ENCODE peak calls at places on chromosomes 1 and 21, in four cellular contexts. A, F, X and Y are unnamed samples.

GRCh38 chr1:2968471-2968881 is 52.8 kb upstream of the ACTRT2 start:
- DNase-seq in X (no peak), A (no peak), F (no peak), Y (no peak)

GRCh38 chr1:111332190-111332589 is 41.5 kb downstream of the CHIA start:
- DNase-seq in A (no peak), X (peak), F (no peak), Y (no peak)

GRCh38 chr1:64041366-64042131 is 161.9 kb upstream of the UBE2U start:
- DNase-seq in F (no peak), X (no peak), A (no peak), Y (no peak)

GRCh38 chr1:31696246-31696645 is 7.6 kb downstream of the COL16A1 start:
- DNase-seq in F (no peak), X (no peak), A (no peak), Y (no peak)

GRCh38 chr1:205013683-205014367 is 29.2 kb upstream of the CNTN2 start:
- DNase-seq in F (peak), A (peak), X (no peak), Y (peak)

GRCh38 chr21:39633770-39634181 is 21.0 kb downstream of the B3GALT5 start:
- DNase-seq in F (no peak), A (peak), X (no peak), Y (no peak)

GRCh38 chr1:93907718-93908117 is 1.5 kb downstream of the GCLM start:
- DNase-seq in A (peak), F (no peak), X (peak), Y (peak)

GRCh38 chr1:22531251-22531650 is 32.0 kb upstream of the EPHA8 start:
- DNase-seq in A (no peak), X (no peak), F (no peak), Y (no peak)

GRCh38 chr1:4369335-4369734 is 285.1 kb upstream of the AJAP1 start:
- DNase-seq in F (no peak), A (no peak), X (no peak), Y (no peak)

GRCh38 chr1:15100369-15101111 is 53.0 kb upstream of the TMEM51 start:
- DNase-seq in F (peak), X (peak), A (peak), Y (peak)

GRCh38 chr1:22794691-22795090 is 84.1 kb downstream of the EPHB2 start:
- DNase-seq in F (no peak), X (no peak), A (peak), Y (peak)

GRCh38 chr1:207952617-207953542 is 42.0 kb upstream of the CD34 start:
- DNase-seq in F (no peak), A (no peak), X (no peak), Y (no peak)

GRCh38 chr1:97630968-97631367 is 289.9 kb downstream of the DPYD start:
- DNase-seq in X (no peak), A (no peak), F (peak), Y (peak)

GRCh38 chr1:103461171-103462105 is 64.1 kb upstream of the RNPC3 start:
- DNase-seq in X (peak), F (peak), A (no peak), Y (peak)

GRCh38 chr1:118963456-118964430 is 24.4 kb downstream of the TBX15 start:
- DNase-seq in A (peak), F (no peak), X (no peak), Y (no peak)

GRCh38 chr1:29197590-29197924 is 15.9 kb upstream of the SRSF4 start:
- DNase-seq in A (peak), X (peak), F (peak), Y (peak)

GRCh38 chr1:202029171-202029665 is 18.8 kb downstream of the ELF3 start:
- DNase-seq in F (peak), X (no peak), A (no peak), Y (no peak)